ENCODE peak calls at places on chromosomes 3 and 15, in ten cellular contexts. C, G, R, Q, V, M, U, I, D and A are unnamed samples. For H3K9me3, the result is how much of the 10 kb centered on the place peaks cover.

GRCh38 chr15:91099616-91100560 is at the start of gene SV2B:
- DNase-seq in G (no peak), C (peak), R (no peak), I (peak), V (peak), U (peak), Q (peak), M (peak), D (peak), A (no peak)

GRCh38 chr15:43193710-43194109 is 8.5 kb downstream of the CCNDBP1 start:
- DNase-seq in D (no peak), Q (no peak), M (no peak), U (no peak), C (no peak), R (no peak), I (no peak), G (no peak), V (no peak), A (no peak)

GRCh38 chr15:82793737-82794136 is 12.1 kb downstream of the FSD2 start:
- DNase-seq in V (no peak), M (no peak), D (no peak), R (no peak), U (no peak), G (no peak), C (no peak), I (no peak), Q (no peak), A (no peak)

GRCh38 chr3:193347507-193348501 is 30.7 kb downstream of the ATP13A5 start:
- DNase-seq in C (no peak), D (no peak), M (peak), I (no peak), V (no peak), Q (no peak), G (no peak), U (no peak), R (no peak), A (no peak)

GRCh38 chr15:94282269-94283250 is 51.2 kb downstream of the MCTP2 start:
- DNase-seq in G (no peak), U (no peak), C (peak), D (no peak), M (no peak), V (no peak), Q (no peak), I (no peak), R (no peak), A (no peak)

GRCh38 chr3:162368377-162368776 is 871.8 kb downstream of the OTOL1 start:
- DNase-seq in R (no peak), D (no peak), U (no peak), C (no peak), M (no peak), V (no peak), Q (no peak), I (no peak), G (no peak), A (no peak)

GRCh38 chr15:90501898-90502297 is 27.8 kb upstream of the CRTC3 start:
- DNase-seq in C (no peak), G (no peak), D (no peak), Q (no peak), U (no peak), V (no peak), R (no peak), I (no peak), M (no peak), A (no peak)

GRCh38 chr3:193053031-193053430 is 135.4 kb upstream of the MB21D2 start:
- DNase-seq in G (no peak), R (no peak), U (no peak), I (no peak), C (no peak), Q (no peak), M (no peak), D (no peak), V (no peak), A (no peak)

GRCh38 chr3:115580566-115580965 is 42.7 kb upstream of the GAP43 start:
- DNase-seq in C (no peak), Q (no peak), V (no peak), U (no peak), M (peak), R (no peak), D (no peak), G (no peak), I (no peak), A (no peak)

GRCh38 chr3:132822837-132823236 is 100.6 kb upstream of the NPHP3 start:
- DNase-seq in I (no peak), U (no peak), R (no peak), D (no peak), M (no peak), V (no peak), Q (no peak), C (no peak), G (no peak), A (no peak)

GRCh38 chr15:53445531-53445930 is 313.9 kb downstream of the WDR72 start:
- DNase-seq in C (no peak), V (no peak), Q (no peak), R (no peak), D (no peak), I (no peak), M (no peak), G (no peak), U (no peak), A (no peak)

GRCh38 chr3:149307435-149307783 is 26.0 kb downstream of the TM4SF18 start:
- DNase-seq in C (no peak), D (no peak), Q (no peak), V (no peak), G (no peak), U (no peak), I (no peak), M (no peak), R (no peak), A (no peak)

GRCh38 chr3:101849714-101850326 is 506 bp downstream of the NFKBIZ start:
- DNase-seq in U (peak), R (no peak), D (peak), I (peak), Q (no peak), M (peak), G (peak), V (peak), C (peak), A (peak)

GRCh38 chr3:47577583-47578118 is 1.0 kb downstream of the CSPG5 start:
- DNase-seq in R (no peak), U (peak), M (peak), G (no peak), I (no peak), C (no peak), Q (no peak), V (peak), D (no peak), A (peak)

GRCh38 chr3:173584093-173584833 is 186.7 kb downstream of the NLGN1 start:
- DNase-seq in D (no peak), I (no peak), G (no peak), R (no peak), C (no peak), V (no peak), M (peak), U (no peak), Q (peak), A (no peak)

GRCh38 chr3:185718736-185719456 is 105.9 kb downstream of the IGF2BP2 start:
- DNase-seq in G (no peak), R (no peak), U (no peak), I (no peak), M (no peak), Q (no peak), V (no peak), C (no peak), D (no peak), A (no peak)

GRCh38 chr3:10280571-10280970 is 12.2 kb downstream of the GHRL start:
- DNase-seq in V (no peak), I (no peak), U (no peak), C (no peak), G (no peak), R (no peak), D (no peak), M (no peak), Q (no peak), A (peak)

GRCh38 chr3:81549388-81549787 is 212.1 kb downstream of the GBE1 start:
- DNase-seq in Q (no peak), U (no peak), M (no peak), G (no peak), C (no peak), I (no peak), V (no peak), D (no peak), R (no peak), A (no peak)

GRCh38 chr15:59170295-59170881 is 36.3 kb upstream of the LDHAL6B start:
- DNase-seq in V (peak), Q (no peak), I (no peak), D (no peak), M (peak), C (peak), U (peak), R (peak), G (peak), A (peak)

GRCh38 chr15:47184405-47185221 is 532.7 kb upstream of the SEMA6D start:
- DNase-seq in V (no peak), C (peak), G (peak), I (no peak), D (no peak), U (peak), M (peak), R (no peak), Q (peak), A (peak)

GRCh38 chr3:169512991-169513390 is 150.5 kb downstream of the MECOM start:
- DNase-seq in U (no peak), V (no peak), R (no peak), M (no peak), I (no peak), G (no peak), C (no peak), Q (no peak), D (no peak), A (no peak)

GRCh38 chr15:82833283-82833682 is 23.9 kb downstream of the WHAMM start:
- DNase-seq in R (no peak), Q (no peak), M (no peak), V (no peak), G (no peak), U (no peak), I (no peak), C (no peak), D (no peak), A (no peak)

GRCh38 chr3:16512435-16513140 is 911 bp downstream of the RFTN1 start:
- DNase-seq in G (peak), Q (no peak), D (peak), V (peak), I (no peak), U (peak), R (no peak), M (peak), C (peak), A (peak)

GRCh38 chr3:113626513-113627371 is 69.7 kb downstream of the USF3 start:
- DNase-seq in Q (peak), C (peak), D (no peak), V (peak), M (peak), R (no peak), I (peak), G (peak), U (peak), A (no peak)

GRCh38 chr3:62369476-62369743 is 3.9 kb downstream of the FEZF2 start:
- DNase-seq in V (no peak), I (no peak), R (no peak), C (no peak), D (no peak), Q (no peak), U (no peak), M (no peak), G (no peak), A (no peak)
- H3K9me3 ChIP-seq in V (under half), I (under half), R (under half), C (under half), D (under half), Q (under half), U (under half), M (under half), G (under half), A (under half)

DNA sequence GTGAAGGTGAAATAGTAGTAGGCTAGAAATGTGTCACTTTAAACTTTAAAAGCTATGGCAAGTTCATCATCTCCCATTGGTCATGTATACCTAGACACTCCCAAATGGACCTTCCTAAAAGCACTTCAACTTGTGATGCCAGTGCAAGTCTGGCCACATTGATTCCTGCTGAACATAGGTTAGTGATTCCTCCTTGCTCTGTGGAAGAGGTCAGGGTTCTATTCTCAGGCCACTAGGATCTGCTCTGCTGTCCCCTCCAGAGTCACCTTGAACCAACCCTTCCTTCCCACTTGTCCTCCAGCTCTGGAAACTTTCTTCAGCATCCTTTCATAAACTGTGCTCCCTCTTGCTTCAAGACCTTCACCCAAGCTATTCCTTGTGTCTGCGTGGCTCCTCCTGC is 301.7 kb downstream of the RPLP1 start:
- DNase-seq in V (no peak), D (no peak), M (no peak), I (no peak), R (no peak), U (no peak), C (no peak), Q (no peak), G (no peak), A (no peak)
- H3K27ac ChIP-seq in V (no peak), D (no peak), M (no peak), I (no peak), R (no peak), U (no peak), C (no peak), Q (no peak), G (no peak), A (no peak)

GRCh38 chr15:25169318-25169717 is 214.5 kb downstream of the SNRPN start:
- DNase-seq in V (no peak), G (peak), D (no peak), I (no peak), R (no peak), Q (no peak), U (peak), C (peak), M (no peak), A (peak)

GRCh38 chr15:25170113-25170731 is 215.4 kb downstream of the SNRPN start:
- DNase-seq in U (peak), D (no peak), C (peak), R (no peak), G (peak), Q (no peak), V (peak), I (no peak), M (no peak), A (peak)

GRCh38 chr15:25171856-25172687 is 217.3 kb downstream of the SNRPN start:
- DNase-seq in D (no peak), G (peak), Q (no peak), V (peak), U (peak), R (peak), I (no peak), M (no peak), C (peak), A (peak)

GRCh38 chr15:25171111-25171811 is 216.5 kb downstream of the SNRPN start:
- DNase-seq in G (peak), M (no peak), V (peak), Q (no peak), D (no peak), I (no peak), U (peak), C (peak), R (peak), A (peak)

GRCh38 chr15:25170781-25171110 is 216.0 kb downstream of the SNRPN start:
- DNase-seq in G (no peak), I (no peak), C (no peak), R (no peak), M (no peak), U (peak), Q (no peak), D (no peak), V (peak), A (peak)
- H3K9me3 ChIP-seq in G (under half), I (under half), C (under half), R (under half), M (under half), U (under half), Q (under half), D (under half), V (under half), A (under half)

DNA sequence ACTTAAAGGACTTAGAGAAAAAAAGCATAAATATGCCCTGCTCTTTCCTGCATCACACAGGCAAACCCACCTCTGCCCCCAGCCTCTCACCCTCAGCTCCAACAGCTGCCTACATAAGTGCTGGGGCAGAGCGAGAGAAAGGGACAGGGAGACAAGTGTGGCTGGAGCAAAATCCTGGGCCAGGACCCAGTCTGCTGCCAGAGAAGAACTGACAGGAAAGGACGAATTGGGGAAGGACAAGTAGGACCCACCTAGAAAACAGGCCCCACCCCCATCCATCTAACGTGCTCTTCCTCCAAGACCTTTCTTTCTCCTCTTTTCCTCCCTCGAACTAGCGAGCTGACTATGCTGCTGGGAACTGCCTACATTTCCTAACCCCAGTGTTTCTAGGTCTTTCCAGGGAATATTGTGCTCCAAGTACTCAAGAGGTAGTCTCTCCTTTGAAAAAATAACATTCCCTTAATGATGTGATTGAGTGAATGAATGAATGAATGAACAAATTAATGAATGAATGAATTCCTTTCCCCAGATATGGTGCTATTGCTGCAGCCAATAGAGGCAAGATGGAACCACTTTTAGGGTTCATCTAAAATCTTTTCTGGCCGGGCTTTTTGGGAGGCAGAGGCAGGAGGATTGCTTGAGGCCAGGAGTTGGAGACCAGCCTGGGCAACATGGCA is 18.4 kb downstream of the IGDCC4 start:
- DNase-seq in C (no peak), I (no peak), G (no peak), Q (no peak), U (no peak), D (no peak), M (peak), R (no peak), V (no peak), A (no peak)
- H3K27ac ChIP-seq in C (no peak), I (no peak), G (no peak), Q (no peak), U (no peak), D (no peak), M (no peak), R (no peak), V (no peak), A (no peak)

GRCh38 chr3:24192004-24192403 is 246.9 kb downstream of the NR1D2 start:
- DNase-seq in G (no peak), Q (no peak), M (no peak), V (no peak), D (no peak), I (no peak), U (no peak), C (no peak), R (no peak), A (no peak)
- H3K9me3 ChIP-seq in G (under half), Q (under half), M (under half), V (under half), D (under half), I (under half), U (under half), C (under half), R (under half), A (under half)

GRCh38 chr15:41791970-41792637 is 17.8 kb downstream of the MAPKBP1 start:
- DNase-seq in G (no peak), M (no peak), C (no peak), R (no peak), I (no peak), D (no peak), Q (no peak), U (no peak), V (no peak), A (no peak)

GRCh38 chr15:41789662-41790061 is 15.4 kb downstream of the MAPKBP1 start:
- DNase-seq in C (no peak), U (no peak), I (no peak), D (no peak), G (no peak), Q (no peak), V (no peak), R (no peak), M (no peak), A (no peak)

GRCh38 chr15:41790756-41791546 is 16.7 kb downstream of the MAPKBP1 start:
- DNase-seq in G (no peak), U (no peak), I (peak), C (no peak), Q (peak), V (no peak), M (no peak), R (no peak), D (no peak), A (no peak)

GRCh38 chr15:41790169-41790568 is 15.9 kb downstream of the MAPKBP1 start:
- DNase-seq in R (no peak), I (no peak), G (no peak), D (no peak), U (no peak), C (no peak), Q (no peak), V (no peak), M (no peak), A (no peak)

DNA sequence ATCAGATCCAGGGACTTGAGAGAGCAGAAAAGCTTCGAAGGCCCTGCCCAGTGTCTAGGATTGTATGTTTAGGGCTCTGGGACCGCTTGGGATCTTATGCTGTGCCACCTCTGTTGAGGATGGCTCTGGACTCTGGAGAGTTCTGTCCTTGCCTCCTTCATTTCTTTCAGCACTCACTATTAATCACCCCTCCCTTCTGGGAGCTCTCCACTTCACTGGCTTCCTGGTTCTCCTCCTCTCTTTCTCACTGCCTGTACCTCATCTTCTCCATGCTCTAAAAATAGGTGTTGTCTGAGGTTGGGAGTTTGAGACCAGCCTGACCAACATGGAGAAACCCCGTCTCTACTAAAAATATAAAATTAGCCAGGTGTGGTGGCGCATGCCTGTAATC is 17.3 kb downstream of the MAPKBP1 start:
- DNase-seq in Q (no peak), I (no peak), R (no peak), M (no peak), D (no peak), C (no peak), G (no peak), V (no peak), U (no peak), A (no peak)
- H3K27ac ChIP-seq in Q (peak), I (peak), R (peak), M (no peak), D (no peak), C (peak), G (peak), V (no peak), U (peak), A (peak)

GRCh38 chr3:44734646-44735168 is 5.3 kb downstream of the ZNF501 start:
- DNase-seq in D (no peak), Q (no peak), V (no peak), I (no peak), R (no peak), C (no peak), G (no peak), U (no peak), M (no peak), A (no peak)

GRCh38 chr3:44729384-44729910 is at the start of gene ZNF501:
- DNase-seq in D (peak), U (peak), C (peak), Q (peak), R (peak), V (peak), M (peak), G (peak), I (peak), A (peak)
- H3K9me3 ChIP-seq in D (half or more), U (half or more), C (under half), Q (half or more), R (half or more), V (under half), M (under half), G (under half), I (under half), A (half or more)

GRCh38 chr15:68783226-68784054 is 37.3 kb downstream of the ANP32A start:
- DNase-seq in V (peak), I (peak), C (no peak), R (no peak), M (peak), Q (no peak), U (peak), D (peak), G (no peak), A (peak)

GRCh38 chr15:68781766-68782588 is 38.7 kb downstream of the ANP32A start:
- DNase-seq in G (peak), R (no peak), I (no peak), C (peak), V (no peak), Q (no peak), U (peak), M (no peak), D (no peak), A (no peak)

GRCh38 chr15:68782589-68783161 is 38.0 kb downstream of the ANP32A start:
- DNase-seq in U (no peak), M (no peak), R (no peak), C (no peak), I (no peak), D (no peak), Q (no peak), G (no peak), V (no peak), A (no peak)

GRCh38 chr15:68786753-68787152 is 33.9 kb downstream of the ANP32A start:
- DNase-seq in G (no peak), C (no peak), V (no peak), D (no peak), U (no peak), M (no peak), I (no peak), Q (no peak), R (no peak), A (no peak)

GRCh38 chr15:68784206-68784605 is 36.5 kb downstream of the ANP32A start:
- DNase-seq in I (no peak), M (no peak), C (no peak), V (no peak), R (no peak), Q (no peak), U (no peak), D (no peak), G (no peak), A (no peak)
- H3K27ac ChIP-seq in I (no peak), M (no peak), C (no peak), V (no peak), R (no peak), Q (no peak), U (no peak), D (no peak), G (no peak), A (no peak)